ENCODE peak calls at places on chromosomes 5 and 9, in six cellular contexts. One of them, this sample, is unnamed.

GRCh38 chr5:115774684-115775083 is 41.8 kb downstream of the CDO1 start:
- DNase-seq in IMR-90: no peak
- DNase-seq in SK-N-SH: no peak
- DNase-seq in GM12878: no peak
- DNase-seq in A549: no peak
- DNase-seq in K562: no peak
- DNase-seq in this sample: no peak

GRCh38 chr9:74951725-74952151 is 974 bp downstream of the C9orf40 start:
- DNase-seq in K562: peak; percentile 13
- DNase-seq in SK-N-SH: peak; percentile 60
- DNase-seq in GM12878: no peak
- DNase-seq in IMR-90: peak; percentile 12
- DNase-seq in A549: peak; percentile 11
- DNase-seq in this sample: peak; percentile 15

GRCh38 chr9:111037744-111038335 is 430 bp downstream of the LPAR1 start:
- DNase-seq in GM12878: no peak
- DNase-seq in K562: no peak
- DNase-seq in SK-N-SH: peak; percentile 86
- DNase-seq in A549: no peak
- DNase-seq in IMR-90: peak; percentile 27
- DNase-seq in this sample: peak; percentile 6

GRCh38 chr9:121658591-121658990 is 7.2 kb downstream of the DAB2IP start:
- DNase-seq in IMR-90: no peak
- DNase-seq in K562: no peak
- DNase-seq in GM12878: no peak
- DNase-seq in SK-N-SH: no peak
- DNase-seq in A549: no peak
- DNase-seq in this sample: no peak

GRCh38 chr5:104757915-104758314 is 1195.3 kb upstream of the NUDT12 start:
- DNase-seq in A549: no peak
- DNase-seq in GM12878: no peak
- DNase-seq in IMR-90: no peak
- DNase-seq in K562: no peak
- DNase-seq in SK-N-SH: no peak
- DNase-seq in this sample: no peak

GRCh38 chr5:111820072-111820471 is 63.1 kb upstream of the NREP start:
- DNase-seq in K562: no peak
- DNase-seq in SK-N-SH: no peak
- DNase-seq in IMR-90: no peak
- DNase-seq in A549: no peak
- DNase-seq in GM12878: no peak
- DNase-seq in this sample: peak; percentile 11

GRCh38 chr9:22863106-22863505 is 416.5 kb downstream of the DMRTA1 start:
- DNase-seq in SK-N-SH: no peak
- DNase-seq in K562: no peak
- DNase-seq in GM12878: no peak
- DNase-seq in IMR-90: no peak
- DNase-seq in A549: no peak
- DNase-seq in this sample: no peak

GRCh38 chr9:25850803-25851202 is 172.6 kb upstream of the TUSC1 start:
- DNase-seq in GM12878: no peak
- DNase-seq in IMR-90: no peak
- DNase-seq in SK-N-SH: no peak
- DNase-seq in A549: no peak
- DNase-seq in K562: no peak
- DNase-seq in this sample: no peak

GRCh38 chr5:19928556-19929421 is 59.2 kb downstream of the CDH18 start:
- DNase-seq in SK-N-SH: no peak
- DNase-seq in GM12878: no peak
- DNase-seq in A549: peak; percentile 3
- DNase-seq in K562: no peak
- DNase-seq in IMR-90: peak; percentile 92
- DNase-seq in this sample: peak; percentile 6

GRCh38 chr9:116151966-116152381 is 1.6 kb upstream of the PAPPA start:
- DNase-seq in K562: no peak
- DNase-seq in SK-N-SH: no peak
- DNase-seq in GM12878: no peak
- DNase-seq in A549: peak; percentile 63
- DNase-seq in IMR-90: peak; percentile 94
- DNase-seq in this sample: no peak

GRCh38 chr9:84667571-84668203 is 1.8 kb upstream of the NTRK2 start:
- DNase-seq in GM12878: no peak
- DNase-seq in A549: peak; percentile 43
- DNase-seq in IMR-90: peak; percentile 12
- DNase-seq in SK-N-SH: peak; percentile 59
- DNase-seq in K562: no peak
- DNase-seq in this sample: no peak

GRCh38 chr5:153827407-153827806 is 211.3 kb downstream of the FAM114A2 start:
- DNase-seq in SK-N-SH: no peak
- DNase-seq in A549: no peak
- DNase-seq in IMR-90: no peak
- DNase-seq in K562: no peak
- DNase-seq in GM12878: no peak
- DNase-seq in this sample: no peak

GRCh38 chr5:172556262-172556661 is 84.8 kb upstream of the NEURL1B start:
- DNase-seq in IMR-90: peak; percentile 8
- DNase-seq in A549: no peak
- DNase-seq in GM12878: no peak
- DNase-seq in SK-N-SH: no peak
- DNase-seq in K562: no peak
- DNase-seq in this sample: no peak

GRCh38 chr9:129987047-129987446 is 55.9 kb downstream of the FNBP1 start:
- DNase-seq in A549: no peak
- DNase-seq in K562: no peak
- DNase-seq in IMR-90: peak; percentile 23
- DNase-seq in GM12878: no peak
- DNase-seq in SK-N-SH: no peak
- DNase-seq in this sample: no peak

GRCh38 chr9:33110686-33111085 is 34.2 kb upstream of the SMU1 start:
- DNase-seq in IMR-90: no peak
- DNase-seq in A549: no peak
- DNase-seq in SK-N-SH: no peak
- DNase-seq in GM12878: no peak
- DNase-seq in K562: no peak
- DNase-seq in this sample: no peak

GRCh38 chr5:90983148-90983547 is 400.0 kb downstream of the ARRDC3 start:
- DNase-seq in SK-N-SH: peak; percentile 65
- DNase-seq in A549: peak; percentile 51
- DNase-seq in GM12878: no peak
- DNase-seq in K562: peak; percentile 69
- DNase-seq in IMR-90: peak; percentile 84
- DNase-seq in this sample: peak; percentile 66

GRCh38 chr9:127877566-127877998 is at the start of gene AK1:
- DNase-seq in A549: no peak
- DNase-seq in GM12878: no peak
- DNase-seq in SK-N-SH: peak; percentile 91
- DNase-seq in IMR-90: peak; percentile 37
- DNase-seq in K562: peak; percentile 68
- DNase-seq in this sample: no peak

GRCh38 chr9:75039006-75039405 is 10.9 kb upstream of the CARNMT1 start:
- DNase-seq in GM12878: no peak
- DNase-seq in A549: no peak
- DNase-seq in K562: no peak
- DNase-seq in SK-N-SH: no peak
- DNase-seq in IMR-90: peak; percentile 95
- DNase-seq in this sample: no peak

GRCh38 chr9:127223266-127223665 is 41.3 kb upstream of the GARNL3 start:
- DNase-seq in GM12878: no peak
- DNase-seq in IMR-90: no peak
- DNase-seq in K562: no peak
- DNase-seq in SK-N-SH: no peak
- DNase-seq in A549: no peak
- DNase-seq in this sample: no peak

GRCh38 chr9:1032181-1032580 is 18.0 kb upstream of the DMRT2 start:
- DNase-seq in K562: no peak
- DNase-seq in SK-N-SH: no peak
- DNase-seq in IMR-90: no peak
- DNase-seq in A549: no peak
- DNase-seq in GM12878: no peak
- DNase-seq in this sample: no peak

GRCh38 chr9:34989946-34990635 is 546 bp downstream of the DNAJB5 start:
- DNase-seq in SK-N-SH: peak; percentile 86
- DNase-seq in A549: no peak
- DNase-seq in GM12878: no peak
- DNase-seq in K562: peak; percentile 44
- DNase-seq in IMR-90: peak; percentile 39
- DNase-seq in this sample: no peak

GRCh38 chr5:180860273-180860886 is 696 bp downstream of the ZFP62 start:
- DNase-seq in GM12878: no peak
- DNase-seq in K562: peak; percentile 73
- DNase-seq in IMR-90: no peak
- DNase-seq in SK-N-SH: peak; percentile 65
- DNase-seq in A549: peak; percentile 62
- DNase-seq in this sample: peak; percentile 65

GRCh38 chr5:111942661-111943401 is 185.8 kb upstream of the NREP start:
- DNase-seq in A549: no peak
- DNase-seq in SK-N-SH: no peak
- DNase-seq in IMR-90: peak; percentile 47
- DNase-seq in GM12878: no peak
- DNase-seq in K562: no peak
- DNase-seq in this sample: no peak

DNA sequence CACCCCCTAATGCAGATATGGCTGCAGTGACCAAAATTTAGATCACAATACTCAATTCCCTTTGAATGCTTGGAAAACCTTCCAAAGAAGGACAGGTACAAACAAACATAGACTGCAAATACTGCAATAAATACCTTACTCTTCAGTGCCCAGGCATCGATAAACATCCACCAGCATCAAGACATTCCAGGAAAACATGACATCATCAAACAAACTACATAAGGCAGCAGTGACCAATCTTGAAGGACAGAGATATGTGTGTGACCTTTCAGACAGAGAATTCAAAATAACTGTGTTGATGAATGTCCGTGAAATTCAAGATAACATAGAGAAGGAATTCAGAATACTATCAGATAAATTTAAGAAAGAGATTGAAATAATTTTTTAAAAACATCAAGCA is 488.6 kb downstream of the TLR4 start:
- DNase-seq in GM12878: no peak
- DNase-seq in A549: no peak
- DNase-seq in IMR-90: no peak
- DNase-seq in SK-N-SH: no peak
- DNase-seq in K562: no peak
- DNase-seq in this sample: no peak
- TF ChIP-seq SMC3 in GM12878: no peak
- TF ChIP-seq SMC3 in A549: no peak
- TF ChIP-seq SMC3 in IMR-90: no peak
- TF ChIP-seq SMC3 in SK-N-SH: no peak
- TF ChIP-seq SMC3 in K562: no peak
- TF ChIP-seq SMC3 in this sample: no peak

GRCh38 chr5:143401253-143401845 is 2.1 kb downstream of the NR3C1 start:
- DNase-seq in A549: no peak
- DNase-seq in IMR-90: peak; percentile 52
- DNase-seq in GM12878: no peak
- DNase-seq in SK-N-SH: no peak
- DNase-seq in K562: no peak
- DNase-seq in this sample: peak; percentile 16
- TF ChIP-seq SMC3 in A549: no peak
- TF ChIP-seq SMC3 in IMR-90: no peak
- TF ChIP-seq SMC3 in GM12878: no peak
- TF ChIP-seq SMC3 in SK-N-SH: no peak
- TF ChIP-seq SMC3 in K562: no peak
- TF ChIP-seq SMC3 in this sample: no peak

DNA sequence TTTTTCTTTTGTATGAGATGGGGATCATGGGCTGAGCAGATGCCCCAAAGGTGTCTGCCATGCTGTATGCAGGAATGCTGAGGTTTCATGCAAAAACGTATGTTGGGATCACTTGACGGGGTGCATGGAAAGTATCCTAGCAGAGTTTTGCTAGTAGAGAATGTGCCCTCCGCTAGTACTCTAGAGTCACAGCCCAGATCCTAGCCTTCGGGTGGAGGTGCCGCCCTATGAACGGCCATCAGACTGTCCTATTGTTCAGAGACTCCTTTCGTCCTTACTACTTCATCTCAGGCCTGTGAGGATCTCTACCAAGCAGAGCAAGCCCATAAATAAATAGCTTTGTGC is 69.6 kb upstream of the SPATA31E1 start:
- DNase-seq in SK-N-SH: no peak
- DNase-seq in A549: no peak
- DNase-seq in IMR-90: no peak
- DNase-seq in K562: no peak
- DNase-seq in GM12878: no peak
- DNase-seq in this sample: no peak
- TF ChIP-seq SMC3 in SK-N-SH: no peak
- TF ChIP-seq SMC3 in A549: no peak
- TF ChIP-seq SMC3 in IMR-90: no peak
- TF ChIP-seq SMC3 in K562: no peak
- TF ChIP-seq SMC3 in GM12878: no peak
- TF ChIP-seq SMC3 in this sample: no peak

GRCh38 chr5:94903719-94904118 is 285.2 kb downstream of the SLF1 start:
- DNase-seq in IMR-90: no peak
- DNase-seq in GM12878: no peak
- DNase-seq in SK-N-SH: no peak
- DNase-seq in K562: no peak
- DNase-seq in A549: no peak
- DNase-seq in this sample: no peak

GRCh38 chr5:94900006-94900505 is 281.6 kb downstream of the SLF1 start:
- DNase-seq in A549: no peak
- DNase-seq in SK-N-SH: no peak
- DNase-seq in GM12878: no peak
- DNase-seq in K562: no peak
- DNase-seq in IMR-90: no peak
- DNase-seq in this sample: no peak

GRCh38 chr5:94906750-94907149 is 288.3 kb downstream of the SLF1 start:
- DNase-seq in K562: no peak
- DNase-seq in IMR-90: no peak
- DNase-seq in SK-N-SH: no peak
- DNase-seq in GM12878: no peak
- DNase-seq in A549: no peak
- DNase-seq in this sample: no peak

DNA sequence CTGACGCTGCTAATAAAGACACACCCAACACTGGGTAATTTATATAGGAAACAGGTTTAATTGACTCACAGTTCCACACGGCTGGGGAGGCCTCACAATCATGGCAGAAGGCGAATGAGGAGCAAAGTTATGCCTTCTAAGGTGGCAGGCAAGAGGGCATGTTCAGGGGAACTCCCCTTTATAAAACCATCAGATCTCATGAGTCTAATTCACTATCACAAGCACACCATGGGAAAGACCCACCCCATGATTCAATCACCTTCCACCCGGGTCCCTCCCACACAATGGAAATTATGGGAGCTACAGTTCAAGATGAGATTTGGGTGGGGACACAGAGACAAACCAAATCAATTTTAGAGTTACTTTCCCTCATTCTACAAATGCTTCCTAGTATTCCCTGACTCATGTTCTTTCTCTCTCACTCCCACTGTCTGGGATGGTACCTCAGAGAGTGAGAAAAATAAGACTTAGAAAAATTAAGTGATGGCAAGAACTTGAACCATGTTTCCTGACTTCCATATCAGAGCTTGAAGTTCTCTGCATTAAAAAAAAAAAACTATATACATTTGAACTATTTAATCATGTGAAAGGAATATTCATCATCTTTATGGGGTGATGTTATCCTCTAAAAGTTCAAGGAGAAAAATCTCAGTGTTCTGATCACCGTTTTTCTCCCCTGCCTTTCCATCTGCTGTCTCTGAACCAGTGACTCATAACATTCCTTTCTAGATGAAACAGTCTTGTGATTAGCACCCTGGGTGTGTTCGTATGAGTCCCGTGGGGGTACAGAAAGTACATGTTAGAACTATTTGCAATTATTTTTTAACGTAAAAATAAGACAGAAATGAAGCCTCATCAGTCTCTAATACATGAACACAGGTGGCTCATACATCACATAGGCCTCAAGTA is 282.9 kb downstream of the SLF1 start:
- DNase-seq in GM12878: peak; percentile 23
- DNase-seq in A549: no peak
- DNase-seq in SK-N-SH: no peak
- DNase-seq in IMR-90: peak; percentile 22
- DNase-seq in K562: no peak
- DNase-seq in this sample: no peak
- TF ChIP-seq SMC3 in GM12878: no peak
- TF ChIP-seq SMC3 in A549: no peak
- TF ChIP-seq SMC3 in SK-N-SH: no peak
- TF ChIP-seq SMC3 in IMR-90: no peak
- TF ChIP-seq SMC3 in K562: no peak
- TF ChIP-seq SMC3 in this sample: no peak

This sample was measured in HepG2.